ENCODE peak calls at places on chromosome 12, in ten cellular contexts. U is H54; D is tibial nerve; A is neuronal stem cell; I is CD4-positive, CD25-positive, alpha-beta regulatory T cell; V is activated effector memory CD4-positive, alpha-beta T cell treated with Interleukin-2 at 50 U/mL for 16 hours; X is activated CD8-positive, alpha-beta memory T cell treated with anti-CD3 and anti-CD28 coated beads for 24 hours; K is cardiac fibroblast; C is stomach; Y is fibroblast of lung. G is an unnamed sample.

GRCh38 chr12:50059440-50060119 is 2.2 kb downstream of the ASIC1 start:
- DNase-seq in U (no peak), D (no peak), A (no peak), I (peak), V (no peak), X (peak), K (no peak), C (no peak), Y (no peak), G (no peak)

GRCh38 chr12:3305904-3306619 is 184.9 kb upstream of the PRMT8 start:
- DNase-seq in U (no peak), D (no peak), A (no peak), I (no peak), V (no peak), X (no peak), K (no peak), C (no peak), Y (no peak), G (no peak)

GRCh38 chr12:113980537-113981337 is 14.6 kb upstream of the RBM19 start:
- DNase-seq in U (peak), D (no peak), A (peak), I (no peak), V (no peak), X (peak), K (peak), C (no peak), Y (peak), G (no peak)

GRCh38 chr12:113276946-113277500 is 55.8 kb downstream of the TPCN1 start:
- DNase-seq in U (no peak), D (no peak), A (no peak), I (no peak), V (no peak), X (no peak), K (no peak), C (no peak), Y (no peak), G (no peak)

GRCh38 chr12:4824415-4824814 is 85.3 kb upstream of the KCNA1 start:
- DNase-seq in U (peak), D (no peak), A (no peak), I (no peak), V (no peak), X (no peak), K (peak), C (no peak), Y (peak), G (no peak)

GRCh38 chr12:12903642-12904609 is 12.6 kb downstream of the GPRC5A start:
- DNase-seq in U (no peak), D (no peak), A (no peak), I (no peak), V (no peak), X (no peak), K (no peak), C (no peak), Y (no peak), G (no peak)

GRCh38 chr12:110923692-110924334 is 3.4 kb upstream of the MYL2 start:
- DNase-seq in U (no peak), D (no peak), A (no peak), I (no peak), V (no peak), X (no peak), K (no peak), C (no peak), Y (no peak), G (no peak)

GRCh38 chr12:47591795-47592194 is 114.0 kb downstream of the RPAP3 start:
- DNase-seq in U (no peak), D (no peak), A (no peak), I (no peak), V (no peak), X (no peak), K (no peak), C (no peak), Y (no peak), G (no peak)

GRCh38 chr12:78964521-78964920 is 99.9 kb downstream of the SYT1 start:
- DNase-seq in U (no peak), D (no peak), A (no peak), I (no peak), V (no peak), X (no peak), K (peak), C (no peak), Y (no peak), G (no peak)

GRCh38 chr12:49187184-49187583 is 1.7 kb downstream of the TUBA1A start:
- DNase-seq in U (no peak), D (peak), A (no peak), I (no peak), V (no peak), X (peak), K (peak), C (no peak), Y (peak), G (peak)

GRCh38 chr12:52415870-52416750 is 10.0 kb upstream of the KRT82 start:
- DNase-seq in U (no peak), D (peak), A (no peak), I (no peak), V (no peak), X (no peak), K (peak), C (no peak), Y (peak), G (peak)

GRCh38 chr12:31897791-31898503 is 61.3 kb upstream of the RESF1 start:
- DNase-seq in U (no peak), D (no peak), A (no peak), I (no peak), V (no peak), X (peak), K (peak), C (peak), Y (no peak), G (peak)

GRCh38 chr12:25797335-25797863 is 161.1 kb upstream of the RASSF8 start:
- DNase-seq in U (no peak), D (no peak), A (no peak), I (no peak), V (no peak), X (no peak), K (no peak), C (no peak), Y (no peak), G (no peak)

GRCh38 chr12:94805749-94806148 is 155.4 kb upstream of the TMCC3 start:
- DNase-seq in U (no peak), D (no peak), A (no peak), I (no peak), V (no peak), X (no peak), K (peak), C (no peak), Y (peak), G (no peak)

GRCh38 chr12:52508211-52508610 is 12.0 kb downstream of the KRT5 start:
- DNase-seq in U (no peak), D (no peak), A (no peak), I (no peak), V (no peak), X (no peak), K (no peak), C (no peak), Y (no peak), G (no peak)

GRCh38 chr12:109827566-109828550 is 5.3 kb downstream of the TRPV4 start:
- DNase-seq in U (no peak), D (peak), A (no peak), I (no peak), V (no peak), X (no peak), K (peak), C (peak), Y (no peak), G (no peak)

GRCh38 chr12:108147279-108147678 is 18.2 kb downstream of the WSCD2 start:
- DNase-seq in U (no peak), D (no peak), A (no peak), I (no peak), V (no peak), X (no peak), K (no peak), C (no peak), Y (no peak), G (no peak)

GRCh38 chr12:120639771-120640721 is at the start of gene CABP1:
- DNase-seq in U (no peak), D (no peak), A (peak), I (peak), V (peak), X (peak), K (no peak), C (peak), Y (no peak), G (no peak)

GRCh38 chr12:57224973-57225679 is 4.4 kb upstream of the SHMT2 start:
- DNase-seq in U (no peak), D (no peak), A (no peak), I (peak), V (peak), X (peak), K (no peak), C (peak), Y (peak), G (no peak)

GRCh38 chr12:96212456-96213375 is 18.5 kb downstream of the ELK3 start:
- DNase-seq in U (no peak), D (no peak), A (no peak), I (no peak), V (no peak), X (no peak), K (no peak), C (no peak), Y (no peak), G (no peak)

GRCh38 chr12:88566430-88566829 is 13.8 kb downstream of the KITLG start:
- DNase-seq in U (no peak), D (no peak), A (no peak), I (no peak), V (no peak), X (no peak), K (no peak), C (peak), Y (no peak), G (no peak)

GRCh38 chr12:79900951-79901350 is 33.9 kb downstream of the PPP1R12A start:
- DNase-seq in U (no peak), D (no peak), A (no peak), I (no peak), V (no peak), X (no peak), K (no peak), C (no peak), Y (no peak), G (no peak)

GRCh38 chr12:122190842-122191668 is 8.1 kb downstream of the LRRC43 start:
- DNase-seq in U (peak), D (no peak), A (peak), I (peak), V (peak), X (peak), K (peak), C (peak), Y (peak), G (no peak)

GRCh38 chr12:28132398-28132797 is 57.9 kb upstream of the CCDC91 start:
- DNase-seq in U (no peak), D (no peak), A (no peak), I (no peak), V (no peak), X (no peak), K (no peak), C (no peak), Y (no peak), G (no peak)

GRCh38 chr12:51442324-51442723 is 17.7 kb downstream of the SLC4A8 start:
- DNase-seq in U (no peak), D (no peak), A (no peak), I (no peak), V (no peak), X (no peak), K (peak), C (no peak), Y (peak), G (no peak)

GRCh38 chr12:81896771-81897170 is 137.6 kb upstream of the PPFIA2 start:
- DNase-seq in U (no peak), D (no peak), A (no peak), I (no peak), V (no peak), X (no peak), K (no peak), C (no peak), Y (peak), G (no peak)

GRCh38 chr12:93234641-93235040 is 143.1 kb upstream of the NUDT4 start:
- DNase-seq in U (no peak), D (no peak), A (no peak), I (no peak), V (no peak), X (no peak), K (no peak), C (peak), Y (no peak), G (no peak)

GRCh38 chr12:64792128-64792527 is 32.3 kb upstream of the TBC1D30 start:
- DNase-seq in U (no peak), D (no peak), A (no peak), I (no peak), V (no peak), X (no peak), K (no peak), C (no peak), Y (no peak), G (no peak)

GRCh38 chr12:2360630-2361170 is 307.9 kb downstream of the CACNA1C start:
- DNase-seq in U (no peak), D (no peak), A (no peak), I (no peak), V (no peak), X (no peak), K (no peak), C (no peak), Y (no peak), G (no peak)

GRCh38 chr12:7269273-7269672 is 34.6 kb upstream of the ACSM4 start:
- DNase-seq in U (no peak), D (no peak), A (no peak), I (no peak), V (no peak), X (no peak), K (peak), C (no peak), Y (no peak), G (no peak)

GRCh38 chr12:24960222-24960855 is 11.4 kb upstream of the BCAT1 start:
- DNase-seq in U (no peak), D (no peak), A (no peak), I (no peak), V (no peak), X (peak), K (peak), C (no peak), Y (peak), G (no peak)

GRCh38 chr12:119447618-119448017 is 113.1 kb downstream of the CCDC60 start:
- DNase-seq in U (no peak), D (no peak), A (no peak), I (no peak), V (no peak), X (no peak), K (no peak), C (no peak), Y (no peak), G (no peak)

GRCh38 chr12:76922821-76923315 is 44.0 kb upstream of the CSRP2 start:
- DNase-seq in U (no peak), D (no peak), A (no peak), I (no peak), V (no peak), X (no peak), K (no peak), C (no peak), Y (no peak), G (no peak)

GRCh38 chr12:1606021-1606622 is 11.7 kb upstream of the FBXL14 start:
- DNase-seq in U (peak), D (peak), A (no peak), I (no peak), V (peak), X (peak), K (peak), C (peak), Y (peak), G (peak)

GRCh38 chr12:53171725-53172329 is 8.7 kb upstream of the ZNF740 start:
- DNase-seq in U (no peak), D (no peak), A (no peak), I (no peak), V (no peak), X (no peak), K (no peak), C (no peak), Y (no peak), G (peak)

GRCh38 chr12:112686373-112686772 is 105.2 kb upstream of the RPH3A start:
- DNase-seq in U (no peak), D (no peak), A (no peak), I (no peak), V (no peak), X (no peak), K (peak), C (no peak), Y (no peak), G (no peak)

GRCh38 chr12:22879203-22879602 is 254.2 kb downstream of the ETNK1 start:
- DNase-seq in U (no peak), D (no peak), A (no peak), I (no peak), V (no peak), X (no peak), K (no peak), C (no peak), Y (no peak), G (no peak)

GRCh38 chr12:51721281-51721940 is 127.1 kb downstream of the FIGNL2 start:
- DNase-seq in U (no peak), D (no peak), A (peak), I (peak), V (peak), X (peak), K (peak), C (no peak), Y (peak), G (peak)

G was measured in ureter.